ENCODE peak calls at places on chromosomes 6 and 20, in eight cellular contexts. H, W, B, V, D, C, J and N are unnamed samples.

GRCh38 chr6:4162345-4162744 is 27.0 kb upstream of the ECI2 start:
- DNase-seq in J (no peak), V (no peak), B (no peak), D (no peak), H (no peak), C (no peak), W (no peak), N (no peak)

GRCh38 chr20:53126185-53126584 is 154.0 kb downstream of the TSHZ2 start:
- DNase-seq in B (no peak), H (no peak), V (peak; percentile 5), J (no peak), W (peak; percentile 43), D (no peak), C (no peak), N (no peak)

GRCh38 chr6:160510199-160510598 is 153.9 kb downstream of the LPA start:
- DNase-seq in W (no peak), J (peak; percentile 74), H (no peak), C (no peak), B (peak; percentile 65), V (peak; percentile 81), D (no peak), N (no peak)

GRCh38 chr20:59027746-59028320 is 4.3 kb downstream of the ATP5F1E start:
- DNase-seq in D (no peak), H (no peak), V (no peak), C (no peak), W (no peak), J (peak; percentile 55), B (peak; percentile 56), N (peak; percentile 31)

GRCh38 chr6:160247457-160247883 is 11.2 kb downstream of the SLC22A2 start:
- DNase-seq in W (no peak), C (no peak), D (no peak), B (no peak), J (peak; percentile 21), V (no peak), H (no peak), N (peak; percentile 93)

GRCh38 chr20:32527447-32528055 is 57.6 kb downstream of the NOL4L start:
- DNase-seq in W (no peak), V (no peak), H (no peak), C (no peak), J (no peak), B (no peak), D (no peak), N (no peak)

GRCh38 chr6:111591370-111591900 is 14.2 kb downstream of the TRAF3IP2 start:
- DNase-seq in C (no peak), W (peak; percentile 91), B (peak; percentile 100), D (no peak), H (no peak), J (peak; percentile 98), V (peak; percentile 99), N (peak; percentile 96)

GRCh38 chr6:17093692-17094091 is 8.2 kb upstream of the STMND1 start:
- DNase-seq in H (no peak), V (no peak), J (no peak), B (no peak), D (no peak), W (no peak), C (no peak), N (no peak)

GRCh38 chr20:55353206-55353605 is 652.1 kb downstream of the CBLN4 start:
- DNase-seq in C (no peak), V (peak; percentile 21), H (no peak), B (no peak), W (no peak), J (no peak), D (no peak), N (no peak)

GRCh38 chr20:19757487-19757972 is 528 bp upstream of the RIN2 start:
- DNase-seq in D (no peak), J (peak; percentile 79), B (peak; percentile 74), W (no peak), V (peak; percentile 44), H (peak; percentile 18), C (peak; percentile 63), N (no peak)

GRCh38 chr6:56949925-56950495 is 4.9 kb upstream of the BEND6 start:
- DNase-seq in C (no peak), B (no peak), W (no peak), H (no peak), J (peak; percentile 58), D (no peak), V (no peak), N (no peak)

GRCh38 chr6:112251170-112251945 is 3.0 kb downstream of the LAMA4 start:
- DNase-seq in H (no peak), W (no peak), J (peak; percentile 83), V (no peak), C (no peak), B (peak; percentile 90), D (no peak), N (peak; percentile 4)

GRCh38 chr6:99905209-99906106 is 88.6 kb downstream of the MCHR2 start:
- DNase-seq in B (peak; percentile 33), J (peak; percentile 42), D (no peak), V (peak; percentile 63), W (peak; percentile 45), C (no peak), H (no peak), N (peak; percentile 68)

GRCh38 chr6:10759312-10759839 is 11.8 kb downstream of the TMEM14B start:
- DNase-seq in D (no peak), B (peak; percentile 77), V (peak; percentile 98), W (peak; percentile 43), J (peak; percentile 92), H (peak; percentile 4), C (no peak), N (peak; percentile 95)

GRCh38 chr20:46438156-46438750 is 31.8 kb upstream of the ELMO2 start:
- DNase-seq in J (peak; percentile 56), C (no peak), W (peak; percentile 13), D (no peak), V (peak; percentile 35), B (peak; percentile 67), H (peak; percentile 18), N (peak; percentile 17)

GRCh38 chr6:110329729-110330436 is 28.3 kb downstream of the METTL24 start:
- DNase-seq in C (no peak), V (no peak), B (no peak), D (no peak), H (no peak), W (no peak), J (peak; percentile 29), N (peak; percentile 78)

GRCh38 chr6:56808871-56809359 is 146.0 kb upstream of the BEND6 start:
- DNase-seq in C (no peak), D (no peak), J (no peak), B (no peak), H (no peak), W (no peak), V (peak; percentile 63), N (peak; percentile 48)

GRCh38 chr6:167996424-167997199 is 859 bp upstream of the KIF25 start:
- DNase-seq in D (no peak), W (no peak), J (no peak), B (no peak), V (no peak), H (no peak), C (no peak), N (no peak)